ENCODE peak calls at places on chromosomes 2 and 18, in four cellular contexts. A is body of pancreas, N is Peyer's patch, Q is transverse colon. V is an unnamed sample.

GRCh38 chr2:159516241-159516758 is 100.0 kb downstream of the BAZ2B start:
- DNase-seq in A (peak), N (peak), Q (peak), V (no peak)

GRCh38 chr2:147439986-147440385 is 404.8 kb upstream of the ACVR2A start:
- DNase-seq in A (no peak), N (no peak), Q (no peak), V (no peak)

GRCh38 chr2:25714740-25715139 is 41.4 kb upstream of the DTNB start:
- DNase-seq in A (no peak), N (no peak), Q (no peak), V (peak)

GRCh38 chr2:71521436-71521950 is 68.1 kb downstream of the DYSF start:
- DNase-seq in A (no peak), N (no peak), Q (no peak), V (no peak)

GRCh38 chr2:214127178-214127970 is 283.5 kb upstream of the VWC2L start:
- DNase-seq in A (no peak), N (no peak), Q (no peak), V (no peak)

GRCh38 chr2:95043300-95043786 is 17.8 kb downstream of the MAL start:
- DNase-seq in A (peak), N (no peak), Q (peak), V (peak)

GRCh38 chr2:85537600-85538506 is 1.1 kb upstream of the MAT2A start:
- DNase-seq in A (peak), N (peak), Q (peak), V (no peak)

GRCh38 chr2:132779206-132779605 is 109.2 kb upstream of the LYPD1 start:
- DNase-seq in A (no peak), N (no peak), Q (no peak), V (no peak)

GRCh38 chr2:28661589-28662001 is 90.0 kb upstream of the PPP1CB start:
- DNase-seq in A (peak), N (peak), Q (peak), V (no peak)

GRCh38 chr2:232927041-232927792 is 57.2 kb downstream of the SNORC start:
- DNase-seq in A (no peak), N (no peak), Q (no peak), V (peak)

GRCh38 chr2:39772086-39772811 is 6.8 kb downstream of the THUMPD2 start:
- DNase-seq in A (no peak), N (no peak), Q (no peak), V (no peak)

GRCh38 chr2:68230246-68231060 is 21.9 kb downstream of the PPP3R1 start:
- DNase-seq in A (no peak), N (no peak), Q (no peak), V (no peak)

GRCh38 chr2:113858764-113859163 is 31.1 kb upstream of the ACTR3 start:
- DNase-seq in A (no peak), N (peak), Q (no peak), V (peak)

GRCh38 chr2:136008205-136008865 is 22.9 kb upstream of the DARS1 start:
- DNase-seq in A (peak), N (peak), Q (peak), V (no peak)

GRCh38 chr2:54497738-54498680 is 41.9 kb downstream of the SPTBN1 start:
- DNase-seq in A (peak), N (peak), Q (no peak), V (no peak)

GRCh38 chr18:3151379-3152264 is 68.1 kb downstream of the MYOM1 start:
- DNase-seq in A (no peak), N (no peak), Q (no peak), V (peak)

GRCh38 chr18:51029378-51029693 is 677 bp upstream of the SMAD4 start:
- DNase-seq in A (no peak), N (no peak), Q (no peak), V (no peak)

GRCh38 chr2:237222178-237222577 is 136.5 kb downstream of the COPS8 start:
- DNase-seq in A (no peak), N (no peak), Q (no peak), V (no peak)

GRCh38 chr2:162293122-162293781 is 25.2 kb downstream of the IFIH1 start:
- DNase-seq in A (no peak), N (no peak), Q (no peak), V (no peak)

GRCh38 chr2:139828011-139828410 is 1047.8 kb upstream of the NXPH2 start:
- DNase-seq in A (no peak), N (no peak), Q (no peak), V (no peak)

DNA sequence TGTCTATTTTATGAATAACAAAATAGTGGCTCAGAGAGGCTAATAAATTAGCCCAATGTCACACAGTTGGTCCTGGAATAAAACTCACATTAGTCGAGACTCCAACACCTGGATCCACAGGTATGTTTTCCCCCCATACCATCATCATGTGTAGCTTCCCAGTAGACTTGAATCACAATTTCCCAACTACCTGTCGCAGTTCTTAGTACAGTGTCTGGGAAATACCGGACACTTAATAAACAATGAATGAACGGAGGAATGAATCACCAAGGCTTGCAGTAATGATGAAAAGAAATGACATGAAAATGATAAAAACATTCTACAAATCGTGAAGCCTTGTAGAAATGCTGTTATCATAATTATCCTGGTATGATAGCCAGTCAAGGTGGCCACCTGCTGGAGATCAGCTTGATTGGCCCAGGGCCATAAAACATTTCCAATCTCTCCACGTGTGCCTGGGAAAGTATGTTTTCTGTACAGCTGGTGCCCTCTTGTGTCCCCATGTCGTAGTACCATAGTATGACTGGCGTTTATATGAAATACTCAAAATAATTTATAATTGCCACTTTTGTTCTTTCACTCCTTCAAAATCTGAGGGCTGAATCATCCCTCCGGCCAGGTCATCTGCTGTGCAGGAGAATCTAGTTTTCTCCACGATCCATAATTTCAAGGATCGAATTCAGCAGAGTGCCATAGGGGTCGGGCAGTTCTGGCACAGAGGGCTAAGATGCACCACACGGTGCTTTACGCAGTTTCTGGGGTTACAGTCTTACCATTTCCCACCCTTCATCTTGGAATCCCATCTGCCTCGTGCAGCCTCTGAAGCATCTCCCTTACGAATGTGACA is 95.4 kb downstream of the LAMA1 start:
- DNase-seq in A (peak), N (peak), Q (peak), V (peak)
- TF ChIP-seq POLR2A in A (no peak), N (no peak), Q (no peak), V (no peak)

DNA sequence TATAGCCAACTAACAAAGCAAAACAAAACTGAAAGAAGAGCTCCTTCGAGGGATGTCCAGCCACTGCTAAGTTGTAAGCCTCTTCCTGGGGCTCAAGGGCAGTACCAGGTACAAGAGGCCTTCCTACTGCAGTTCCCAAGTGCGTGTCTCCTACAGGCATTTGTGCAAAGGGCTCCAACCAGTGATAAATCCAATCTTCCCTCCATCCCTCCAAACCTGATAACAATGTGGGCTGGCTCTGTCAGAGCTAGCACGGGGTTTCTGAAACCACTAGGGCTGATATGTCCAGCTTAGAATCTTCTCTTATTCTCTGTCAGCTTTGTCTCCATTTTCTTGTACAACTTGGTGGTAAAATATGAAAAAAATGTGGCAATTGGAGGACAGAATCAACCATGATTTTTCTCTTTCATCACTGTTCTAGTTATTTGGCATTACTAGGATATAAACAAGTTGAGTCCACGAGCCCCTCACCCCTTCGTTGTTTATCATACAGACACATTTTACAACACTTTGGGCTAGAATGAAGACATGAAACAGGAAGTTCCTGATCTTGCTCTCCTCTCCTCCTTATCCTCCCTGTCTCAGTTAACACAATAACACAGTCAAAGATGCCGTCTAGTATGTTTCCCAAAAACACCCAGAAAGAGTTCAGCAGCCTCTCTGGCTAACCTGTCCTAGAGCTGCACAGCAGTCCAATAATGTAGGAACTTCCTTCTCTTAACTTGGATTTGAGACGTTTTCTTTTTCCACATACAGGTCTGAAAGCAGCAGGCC is 35.4 kb upstream of the WIPF1 start:
- DNase-seq in A (no peak), N (no peak), Q (no peak), V (no peak)
- TF ChIP-seq POLR2A in A (no peak), N (no peak), Q (no peak), V (no peak)

DNA sequence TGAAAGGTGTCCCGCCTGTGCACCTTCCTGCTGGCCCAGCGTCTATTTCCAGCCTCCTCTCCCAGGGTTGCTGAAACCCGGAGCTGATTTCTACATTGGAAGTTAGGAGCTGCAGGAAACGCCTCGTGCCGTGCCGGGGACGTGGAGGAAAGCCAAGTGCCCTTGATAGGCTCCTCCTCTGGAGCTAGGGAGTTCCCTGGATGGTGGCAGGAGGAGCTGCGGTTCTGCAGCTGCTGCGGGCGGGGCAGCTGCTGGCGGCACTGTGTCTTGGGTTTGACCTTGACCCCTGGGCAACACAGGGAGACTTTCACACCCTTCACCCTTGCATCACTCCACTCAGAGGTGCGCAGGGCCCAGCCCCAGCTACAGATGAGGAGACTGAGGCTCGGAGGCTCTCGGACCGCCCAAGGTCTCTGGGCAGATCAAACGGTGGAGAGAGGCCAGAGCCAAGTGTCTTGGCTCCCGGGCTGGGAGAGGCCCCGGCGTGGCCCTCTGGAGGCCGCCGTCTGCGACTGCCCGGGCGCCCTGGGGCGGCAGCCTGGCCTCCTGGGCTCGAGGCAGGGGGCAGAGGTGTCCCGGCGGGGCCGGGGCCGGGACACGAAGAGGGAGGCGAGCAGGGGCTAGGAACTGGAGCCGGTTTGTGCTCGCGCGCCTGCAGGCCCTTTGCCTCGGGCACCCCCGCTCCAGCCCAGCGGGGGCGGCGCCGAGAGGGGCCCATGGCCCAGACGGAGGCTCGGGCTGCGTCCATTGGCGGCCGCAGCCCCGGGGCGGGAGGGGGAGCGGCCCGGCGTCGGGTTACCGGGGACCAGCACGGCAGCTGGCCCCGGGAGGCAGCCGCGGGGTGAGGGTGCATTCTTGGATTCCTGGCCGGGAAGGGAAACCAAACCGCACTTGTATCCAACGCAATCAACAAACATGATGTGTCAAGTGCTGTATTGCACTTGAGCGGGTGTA is 129.7 kb upstream of the SLC1A4 start:
- DNase-seq in A (peak), N (peak), Q (peak), V (peak)
- TF ChIP-seq POLR2A in A (peak), N (peak), Q (peak), V (peak)

DNA sequence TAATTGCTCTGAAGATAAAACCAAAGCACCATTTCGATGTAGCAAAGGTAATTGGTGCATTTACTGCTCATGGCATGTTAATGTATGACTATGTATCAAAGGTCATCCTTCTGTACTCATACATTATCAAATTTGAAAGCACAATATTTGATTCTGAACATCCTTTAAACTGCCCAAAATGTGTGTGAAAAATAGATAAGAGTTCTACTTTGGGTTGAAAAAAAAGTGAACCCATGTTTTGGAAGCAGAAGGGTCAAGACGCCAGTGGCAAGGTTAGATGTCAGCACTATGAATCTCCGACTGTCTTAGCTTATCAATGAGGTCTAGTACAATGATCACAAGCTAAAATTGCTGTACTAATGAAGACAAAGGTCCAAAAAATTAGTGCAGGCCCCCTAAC is 83.1 kb downstream of the LNPK start:
- DNase-seq in A (no peak), N (no peak), Q (no peak), V (no peak)
- TF ChIP-seq POLR2A in A (no peak), N (no peak), Q (no peak), V (no peak)

DNA sequence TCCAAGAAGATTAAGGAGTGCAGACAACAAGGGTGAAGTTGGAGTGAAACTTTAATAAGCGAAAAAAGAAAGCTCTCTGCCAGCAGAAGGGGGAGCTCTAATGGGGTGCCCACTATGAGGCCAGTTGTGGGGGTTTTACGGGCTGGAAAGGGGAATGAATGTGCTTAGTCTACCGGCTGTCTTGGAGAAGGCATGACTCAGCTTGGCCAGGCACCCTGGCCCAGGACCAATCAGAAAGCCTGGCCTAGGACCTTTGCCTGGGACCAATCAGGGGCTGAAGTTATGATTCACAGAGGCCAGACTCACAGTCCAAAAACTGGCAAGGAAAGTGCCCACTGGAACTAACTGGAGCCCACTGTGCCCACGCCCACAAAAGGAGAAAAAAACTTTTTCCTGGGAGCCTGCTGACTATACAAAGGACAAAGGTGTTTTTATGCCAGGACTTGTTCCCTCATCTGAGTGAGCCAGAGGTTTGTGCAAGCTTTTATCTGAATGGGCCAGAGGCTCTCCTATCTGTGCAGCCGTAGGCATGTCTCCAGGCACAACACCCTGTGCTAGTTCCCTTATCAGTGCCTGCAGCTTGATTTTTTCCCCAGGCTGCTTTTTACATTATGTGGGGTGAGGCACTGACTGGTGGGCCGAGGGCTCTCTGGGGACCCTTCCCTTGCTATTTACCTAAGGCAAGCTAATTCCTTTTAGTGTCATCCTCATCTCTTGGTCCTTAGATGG is 18.6 kb downstream of the CMPK2 start:
- DNase-seq in A (no peak), N (no peak), Q (no peak), V (no peak)
- TF ChIP-seq POLR2A in A (no peak), N (no peak), Q (no peak), V (no peak)

GRCh38 chr18:46329736-46330246 is 225.6 kb downstream of the HAUS1 start:
- DNase-seq in A (no peak), N (no peak), Q (no peak), V (no peak)
- TF ChIP-seq POLR2A in A (no peak), N (no peak), Q (no peak), V (no peak)

GRCh38 chr2:44551497-44551896 is 189.8 kb downstream of the CAMKMT start:
- DNase-seq in A (no peak), N (no peak), Q (no peak), V (no peak)

GRCh38 chr2:44560352-44560751 is 198.6 kb downstream of the CAMKMT start:
- DNase-seq in A (no peak), N (peak), Q (no peak), V (no peak)

GRCh38 chr2:44553456-44553855 is 191.7 kb downstream of the CAMKMT start:
- DNase-seq in A (no peak), N (no peak), Q (no peak), V (no peak)

GRCh38 chr2:44559108-44559507 is 197.4 kb downstream of the CAMKMT start:
- DNase-seq in A (no peak), N (no peak), Q (no peak), V (no peak)

DNA sequence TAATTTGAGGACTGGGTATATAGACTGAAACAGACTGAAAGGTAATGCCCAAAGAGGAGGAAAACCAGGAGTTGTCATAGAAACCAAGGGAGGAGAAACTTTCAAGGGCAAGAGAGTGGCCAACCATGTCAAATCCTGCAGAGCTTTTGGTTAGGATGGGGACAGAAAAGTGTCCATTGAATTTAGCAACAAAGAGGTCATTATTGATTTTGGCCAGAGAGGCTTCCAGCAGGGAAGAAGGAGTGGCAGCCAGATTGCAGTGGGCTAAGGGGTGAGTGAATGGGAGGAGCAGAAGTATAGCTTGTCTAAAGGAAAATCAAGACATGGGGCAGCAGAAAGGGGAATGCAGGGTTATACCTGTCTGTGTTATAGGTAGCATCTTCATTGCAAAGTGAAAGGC is 194.0 kb downstream of the CAMKMT start:
- DNase-seq in A (no peak), N (no peak), Q (no peak), V (no peak)
- TF ChIP-seq POLR2A in A (no peak), N (no peak), Q (no peak), V (no peak)

DNA sequence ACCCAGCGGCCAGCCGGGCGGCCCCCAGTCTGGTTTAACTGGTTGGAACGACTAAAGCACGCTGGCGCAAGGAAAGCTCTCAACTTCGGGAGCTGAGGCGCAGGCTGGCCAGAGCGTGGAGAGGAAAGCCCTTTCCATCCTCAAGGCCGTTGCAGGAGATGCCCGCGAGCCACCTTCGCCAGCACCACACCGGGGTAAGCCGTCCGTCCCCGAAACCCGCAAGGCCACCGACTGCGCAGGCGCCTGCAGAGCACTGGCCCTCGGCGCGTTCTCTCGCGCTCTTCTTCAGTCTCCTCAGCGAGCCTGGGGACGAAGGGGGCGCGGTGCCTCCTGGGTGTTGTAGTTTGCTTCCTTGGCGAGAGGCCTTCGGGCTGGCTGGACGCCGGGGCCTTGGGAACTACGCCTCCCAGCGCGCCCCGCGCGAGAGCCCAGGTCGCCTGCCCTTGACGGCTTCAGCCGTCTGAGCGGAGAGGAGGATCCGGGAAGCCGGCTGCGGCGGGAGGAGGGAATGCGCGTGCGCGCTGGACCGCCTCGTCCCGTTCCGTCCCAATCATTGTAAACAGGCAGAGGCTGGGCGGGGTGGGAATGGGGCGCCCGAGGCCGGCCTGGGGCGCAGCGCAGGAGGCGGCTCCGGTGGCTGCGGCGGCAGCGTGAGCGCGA is at the start of gene RALBP1:
- DNase-seq in A (peak), N (peak), Q (peak), V (peak)
- TF ChIP-seq POLR2A in A (peak), N (no peak), Q (peak), V (peak)

V was measured in H54.